ENCODE peak calls at places on chromosomes 6 and 20, in nine cellular contexts. F, O, W, K, H, I, T, N and R are unnamed samples.
A peak's percentile ranks its signal among the peaks of the same experiment; 100 is the strongest.

GRCh38 chr20:19411811-19412210 is 199.4 kb downstream of the SLC24A3 start:
- DNase-seq in F (no peak), O (no peak), W (no peak), K (no peak), H (no peak), I (peak; percentile 62), T (no peak), N (no peak), R (no peak)

GRCh38 chr20:25273046-25273445 is 25.2 kb downstream of the PYGB start:
- DNase-seq in F (peak; percentile 53), O (peak; percentile 14), W (no peak), K (no peak), H (no peak), I (peak; percentile 19), T (no peak), N (peak; percentile 14), R (peak; percentile 11)

GRCh38 chr6:37324131-37325033 is 29.4 kb upstream of the RNF8 start:
- DNase-seq in F (no peak), O (no peak), W (no peak), K (no peak), H (no peak), I (no peak), T (no peak), N (no peak), R (no peak)

GRCh38 chr6:62272118-62272517 is 13.9 kb downstream of the KHDRBS2 start:
- DNase-seq in F (no peak), O (no peak), W (no peak), K (no peak), H (no peak), I (no peak), T (no peak), N (no peak), R (no peak)

GRCh38 chr6:144315226-144315980 is 30.3 kb downstream of the UTRN start:
- DNase-seq in F (no peak), O (no peak), W (no peak), K (no peak), H (no peak), I (no peak), T (no peak), N (no peak), R (peak; percentile 26)

GRCh38 chr6:136471372-136471771 is 78.8 kb downstream of the MAP7 start:
- DNase-seq in F (no peak), O (no peak), W (no peak), K (no peak), H (no peak), I (no peak), T (no peak), N (no peak), R (no peak)

GRCh38 chr20:35697696-35698297 is 1.4 kb downstream of the NFS1 start:
- DNase-seq in F (no peak), O (no peak), W (no peak), K (no peak), H (no peak), I (no peak), T (no peak), N (no peak), R (no peak)

GRCh38 chr20:36745234-36745926 is 510 bp downstream of the NDRG3 start:
- DNase-seq in F (peak; percentile 68), O (peak; percentile 54), W (no peak), K (no peak), H (no peak), I (no peak), T (no peak), N (peak; percentile 37), R (peak; percentile 68)

GRCh38 chr6:18990313-18990978 is 603.3 kb downstream of the RNF144B start:
- DNase-seq in F (peak; percentile 77), O (peak; percentile 77), W (no peak), K (no peak), H (peak; percentile 61), I (peak; percentile 74), T (peak; percentile 73), N (peak; percentile 64), R (peak; percentile 84)

GRCh38 chr20:5784735-5785134 is 34.5 kb downstream of the SHLD1 start:
- DNase-seq in F (no peak), O (peak; percentile 73), W (no peak), K (no peak), H (no peak), I (no peak), T (no peak), N (no peak), R (no peak)

GRCh38 chr6:13402711-13403110 is 74.4 kb upstream of the TBC1D7 start:
- DNase-seq in F (no peak), O (no peak), W (no peak), K (no peak), H (no peak), I (no peak), T (no peak), N (no peak), R (no peak)
- H3K4me1 ChIP-seq in F (peaks cover 81% of the 10 kb centered on the region), O (peaks cover 47% of the 10 kb centered on the region), W (peaks cover 48% of the 10 kb centered on the region), K (peaks cover 14% of the 10 kb centered on the region), H (no peaks in the 10 kb centered on the region), I (no peaks in the 10 kb centered on the region), T (no peaks in the 10 kb centered on the region), N (peaks cover 96% of the 10 kb centered on the region), R (no peaks in the 10 kb centered on the region)

GRCh38 chr6:170524188-170524535 is 28.9 kb downstream of the PSMB1 start:
- DNase-seq in F (no peak), O (no peak), W (no peak), K (no peak), H (no peak), I (no peak), T (no peak), N (no peak), R (no peak)

GRCh38 chr6:170523256-170524187 is 29.6 kb downstream of the PSMB1 start:
- DNase-seq in F (no peak), O (no peak), W (no peak), K (no peak), H (no peak), I (no peak), T (no peak), N (no peak), R (no peak)

GRCh38 chr6:170525795-170526194 is 27.3 kb downstream of the PSMB1 start:
- DNase-seq in F (no peak), O (no peak), W (no peak), K (no peak), H (no peak), I (no peak), T (no peak), N (no peak), R (no peak)

GRCh38 chr6:170516783-170517616 is 36.1 kb downstream of the PSMB1 start:
- DNase-seq in F (no peak), O (peak; percentile 59), W (no peak), K (no peak), H (no peak), I (no peak), T (no peak), N (no peak), R (no peak)

GRCh38 chr6:170522565-170523183 is 30.4 kb downstream of the PSMB1 start:
- DNase-seq in F (no peak), O (no peak), W (no peak), K (no peak), H (no peak), I (no peak), T (no peak), N (no peak), R (no peak)
- TF ChIP-seq CTCF in F (no peak), O (no peak), W (no peak), K (peak; percentile 52), H (peak; percentile 34), I (no peak), T (no peak), N (peak; percentile 16), R (no peak)

GRCh38 chr6:157867981-157868380 is 44.9 kb downstream of the SNX9 start:
- DNase-seq in F (no peak), O (no peak), W (no peak), K (no peak), H (no peak), I (no peak), T (no peak), N (no peak), R (no peak)
- H3K27ac ChIP-seq in F (no peak overlapping the region), O (no peak overlapping the region), W (no peak overlapping the region), K (no peak overlapping the region), H (no peak overlapping the region), I (no peak overlapping the region), T (no peak overlapping the region), N (no peak overlapping the region), R (no peak overlapping the region)

DNA sequence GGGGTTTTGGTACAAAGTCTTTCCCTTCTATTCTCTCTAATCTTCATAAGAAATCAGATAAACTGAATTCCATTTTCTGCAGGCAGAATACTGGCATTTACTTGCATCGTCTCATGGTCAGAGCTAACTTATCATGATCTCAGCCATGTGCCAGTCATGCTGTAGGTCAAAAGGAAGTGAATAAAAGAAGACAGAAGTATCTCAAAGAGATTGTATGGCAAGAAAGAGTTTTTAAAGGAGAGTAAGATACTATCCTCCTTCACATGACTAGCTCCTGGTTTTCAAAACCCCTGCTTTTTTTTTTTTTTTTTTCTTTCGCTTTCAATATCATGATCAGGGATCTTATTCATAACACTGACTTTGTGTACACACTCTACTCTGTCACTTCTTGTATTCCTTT is 398.3 kb downstream of the C6orf118 start:
- DNase-seq in F (no peak), O (no peak), W (no peak), K (no peak), H (no peak), I (no peak), T (no peak), N (no peak), R (no peak)
- H3K4me1 ChIP-seq in F (peaks cover 12% of the 10 kb centered on the region), O (peaks cover 6% of the 10 kb centered on the region), W (peaks cover 17% of the 10 kb centered on the region), K (no peaks in the 10 kb centered on the region), H (no peaks in the 10 kb centered on the region), I (no peaks in the 10 kb centered on the region), T (no peaks in the 10 kb centered on the region), N (peaks cover 16% of the 10 kb centered on the region), R (no peaks in the 10 kb centered on the region)

DNA sequence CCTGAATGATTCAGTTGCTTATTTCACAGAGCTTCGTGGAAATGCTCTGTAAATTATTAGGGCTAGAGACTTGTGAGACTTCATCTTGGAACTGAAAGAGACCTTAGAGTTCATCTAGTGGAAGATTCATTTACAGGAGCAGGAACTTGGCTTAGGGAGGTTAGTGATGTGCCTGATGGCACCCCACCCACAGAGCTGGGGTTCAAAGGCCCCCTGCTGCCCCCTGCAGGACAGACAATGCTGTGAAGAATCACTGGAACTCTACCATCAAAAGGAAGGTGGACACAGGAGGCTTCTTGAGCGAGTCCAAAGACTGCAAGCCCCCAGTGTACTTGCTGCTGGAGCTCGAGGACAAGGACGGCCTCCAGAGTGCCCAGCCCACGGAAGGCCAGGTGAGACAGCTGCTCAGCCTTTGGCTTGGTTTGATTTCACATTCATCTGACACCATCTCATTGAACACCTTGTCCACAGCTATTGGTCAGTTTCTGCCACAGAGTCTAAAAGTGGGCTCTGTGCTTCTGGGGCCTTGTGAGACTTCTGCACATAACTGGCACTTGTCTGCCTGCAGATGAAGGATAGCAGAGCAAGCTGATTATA is 25.1 kb downstream of the MYBL2 start:
- DNase-seq in F (no peak), O (no peak), W (no peak), K (no peak), H (no peak), I (no peak), T (peak; percentile 77), N (no peak), R (peak; percentile 66)
- TF ChIP-seq CTCF in F (peak; percentile 43), O (peak; percentile 54), W (peak; percentile 26), K (peak; percentile 79), H (peak; percentile 51), I (no peak), T (peak; percentile 12), N (peak; percentile 50), R (peak; percentile 73)